ENCODE peak calls at places on chromosomes 5 and 9, in seven cellular contexts. O is NCI-H2107; G is CD4-positive, alpha-beta T cell; D is endothelial cell; M is Right ventricle myocardium inferior; B is stimulated activated CD4-positive, alpha-beta T cell treated with anti-CD3 and anti-CD28 coated beads, Interleukin-2, amount 100 ng/mL, for 24 hours; W is HTR-8/SVneo. H is an unnamed sample.
A peak's percentile ranks its signal among the peaks of the same experiment; 100 is the strongest.

GRCh38 chr9:91724068-91724440 is 226.0 kb downstream of the ROR2 start:
- DNase-seq in O (no peak), G (no peak), D (no peak), M (no peak), B (no peak), W (no peak), H (no peak)

GRCh38 chr5:68345166-68345565 is 129.6 kb downstream of the PIK3R1 start:
- DNase-seq in O (no peak), G (no peak), D (no peak), M (no peak), B (no peak), W (no peak), H (no peak)

GRCh38 chr5:119322312-119322947 is 33.4 kb upstream of the TNFAIP8 start:
- DNase-seq in O (no peak), G (no peak), D (no peak), M (no peak), B (no peak), W (no peak), H (no peak)

GRCh38 chr5:154834045-154834444 is 16.4 kb downstream of the FAXDC2 start:
- DNase-seq in O (no peak), G (no peak), D (no peak), M (no peak), B (no peak), W (no peak), H (no peak)

GRCh38 chr9:120924698-120925534 is 1.7 kb downstream of the TRAF1 start:
- DNase-seq in O (no peak), G (no peak), D (no peak), M (no peak), B (peak; percentile 45), W (no peak), H (no peak)

GRCh38 chr9:114285166-114285867 is 37.6 kb upstream of the ORM1 start:
- DNase-seq in O (no peak), G (no peak), D (no peak), M (no peak), B (no peak), W (peak; percentile 77), H (peak; percentile 53)

GRCh38 chr5:141524604-141525597 is 36.0 kb downstream of the PCDHGC5 start:
- DNase-seq in O (peak; percentile 24), G (peak; percentile 27), D (peak; percentile 93), M (peak; percentile 92), B (peak; percentile 63), W (peak; percentile 86), H (peak; percentile 92)

GRCh38 chr9:107749787-107750444 is 260.3 kb upstream of the KLF4 start:
- DNase-seq in O (no peak), G (no peak), D (no peak), M (peak; percentile 92), B (no peak), W (peak; percentile 83), H (peak; percentile 86)

GRCh38 chr9:113929634-113930092 is 53.6 kb downstream of the ZNF618 start:
- DNase-seq in O (no peak), G (no peak), D (no peak), M (no peak), B (no peak), W (peak; percentile 15), H (no peak)

GRCh38 chr9:113520109-113520642 is 56.6 kb downstream of the RGS3 start:
- DNase-seq in O (no peak), G (peak; percentile 37), D (no peak), M (peak; percentile 9), B (peak; percentile 56), W (no peak), H (no peak)

GRCh38 chr9:126516561-126516935 is 97.2 kb upstream of the LMX1B start:
- DNase-seq in O (no peak), G (no peak), D (no peak), M (no peak), B (no peak), W (no peak), H (no peak)

GRCh38 chr9:125439434-125440272 is 178.0 kb downstream of the GAPVD1 start:
- DNase-seq in O (no peak), G (no peak), D (no peak), M (no peak), B (no peak), W (no peak), H (no peak)

GRCh38 chr5:107361945-107362344 is 308.8 kb downstream of the EFNA5 start:
- DNase-seq in O (no peak), G (no peak), D (no peak), M (no peak), B (no peak), W (no peak), H (no peak)

H was measured in testis.